ENCODE peak calls at places on chromosomes 13 and 19, in eight cellular contexts. U, Q, O, T, A, R, Z and C are unnamed samples.

GRCh38 chr13:99968521-99969367 is 2.8 kb downstream of the ZIC5 start:
- DNase-seq in T (no peak), R (no peak), O (no peak), Z (no peak), A (no peak), Q (no peak), U (no peak), C (no peak)

GRCh38 chr13:103203750-103204330 is 137.6 kb upstream of the SLC10A2 start:
- DNase-seq in Q (no peak), O (no peak), Z (no peak), A (no peak), U (peak), R (no peak), T (no peak), C (no peak)

GRCh38 chr19:34351382-34351802 is 13.6 kb upstream of the GPI start:
- DNase-seq in Z (no peak), U (peak), O (no peak), Q (no peak), A (peak), R (no peak), T (no peak), C (no peak)

GRCh38 chr19:621819-622218 is 11.5 kb downstream of the POLRMT start:
- DNase-seq in A (no peak), R (no peak), O (no peak), Z (no peak), Q (no peak), T (no peak), U (no peak), C (no peak)

GRCh38 chr13:85729296-85729695 is 69.9 kb downstream of the SLITRK6 start:
- DNase-seq in T (peak), O (no peak), U (no peak), A (no peak), Z (no peak), R (no peak), Q (no peak), C (no peak)

GRCh38 chr19:18636183-18636968 is 452 bp upstream of the KLHL26 start:
- DNase-seq in Z (peak), Q (peak), R (peak), U (peak), T (peak), A (peak), O (peak), C (peak)

GRCh38 chr19:6464070-6464873 is at the start of gene CRB3:
- DNase-seq in R (no peak), O (no peak), A (no peak), U (peak), Z (peak), Q (peak), T (no peak), C (no peak)

GRCh38 chr19:35557539-35558399 is 5.7 kb downstream of the ATP4A start:
- DNase-seq in R (no peak), Q (peak), O (no peak), T (peak), U (peak), A (peak), Z (peak), C (no peak)

GRCh38 chr13:92251815-92252214 is 853.4 kb downstream of the GPC5 start:
- DNase-seq in T (no peak), A (no peak), R (no peak), O (no peak), Q (no peak), U (no peak), Z (no peak), C (no peak)